ENCODE peak calls at places on chromosomes 11 and 22, in six cellular contexts. One of them, this sample, is unnamed.

GRCh38 chr11:76523786-76524436 is 79.1 kb downstream of the EMSY start:
- DNase-seq in Calu3: no peak
- DNase-seq in fibroblast of villous mesenchyme: no peak
- DNase-seq in hepatocyte: no peak
- DNase-seq in sigmoid colon: no peak
- DNase-seq in B cell: no peak
- DNase-seq in this sample: no peak

GRCh38 chr22:44845796-44846720 is 93.7 kb downstream of the ARHGAP8 start:
- DNase-seq in sigmoid colon: no peak
- DNase-seq in fibroblast of villous mesenchyme: no peak
- DNase-seq in Calu3: no peak
- DNase-seq in B cell: no peak
- DNase-seq in hepatocyte: no peak
- DNase-seq in this sample: no peak

GRCh38 chr11:83816572-83817187 is 530.5 kb upstream of the CCDC90B start:
- DNase-seq in fibroblast of villous mesenchyme: peak
- DNase-seq in sigmoid colon: no peak
- DNase-seq in hepatocyte: peak
- DNase-seq in Calu3: no peak
- DNase-seq in B cell: no peak
- DNase-seq in this sample: peak

GRCh38 chr11:118100691-118101232 is 14.0 kb upstream of the SMIM35 start:
- DNase-seq in B cell: no peak
- DNase-seq in Calu3: no peak
- DNase-seq in fibroblast of villous mesenchyme: no peak
- DNase-seq in sigmoid colon: no peak
- DNase-seq in hepatocyte: no peak
- DNase-seq in this sample: no peak

GRCh38 chr11:107743161-107743560 is 31.3 kb upstream of the SLN start:
- DNase-seq in Calu3: no peak
- DNase-seq in fibroblast of villous mesenchyme: no peak
- DNase-seq in B cell: no peak
- DNase-seq in hepatocyte: no peak
- DNase-seq in sigmoid colon: no peak
- DNase-seq in this sample: no peak

GRCh38 chr11:94895971-94896370 is 77.4 kb downstream of the CWC15 start:
- DNase-seq in sigmoid colon: no peak
- DNase-seq in Calu3: no peak
- DNase-seq in B cell: no peak
- DNase-seq in fibroblast of villous mesenchyme: peak
- DNase-seq in hepatocyte: no peak
- DNase-seq in this sample: no peak

GRCh38 chr11:48111941-48112340 is 104.7 kb upstream of the OR4B1 start:
- DNase-seq in B cell: no peak
- DNase-seq in fibroblast of villous mesenchyme: no peak
- DNase-seq in hepatocyte: no peak
- DNase-seq in Calu3: no peak
- DNase-seq in sigmoid colon: no peak
- DNase-seq in this sample: no peak

GRCh38 chr11:68528630-68529029 is 68.1 kb downstream of the PPP6R3 start:
- DNase-seq in Calu3: no peak
- DNase-seq in B cell: no peak
- DNase-seq in hepatocyte: peak
- DNase-seq in sigmoid colon: peak
- DNase-seq in fibroblast of villous mesenchyme: peak
- DNase-seq in this sample: no peak

GRCh38 chr11:10317281-10317755 is 12.4 kb downstream of the ADM start:
- DNase-seq in fibroblast of villous mesenchyme: no peak
- DNase-seq in Calu3: no peak
- DNase-seq in sigmoid colon: no peak
- DNase-seq in B cell: no peak
- DNase-seq in hepatocyte: no peak
- DNase-seq in this sample: peak

GRCh38 chr22:25081409-25081824 is 118.2 kb upstream of the CRYBB3 start:
- DNase-seq in hepatocyte: peak
- DNase-seq in fibroblast of villous mesenchyme: peak
- DNase-seq in B cell: no peak
- DNase-seq in Calu3: peak
- DNase-seq in sigmoid colon: no peak
- DNase-seq in this sample: peak

GRCh38 chr11:117966908-117967307 is 19.3 kb upstream of the IL10RA start:
- DNase-seq in fibroblast of villous mesenchyme: no peak
- DNase-seq in hepatocyte: no peak
- DNase-seq in Calu3: no peak
- DNase-seq in B cell: no peak
- DNase-seq in sigmoid colon: no peak
- DNase-seq in this sample: no peak

GRCh38 chr11:35654711-35655110 is 7.9 kb upstream of the TRIM44 start:
- DNase-seq in Calu3: no peak
- DNase-seq in sigmoid colon: no peak
- DNase-seq in hepatocyte: no peak
- DNase-seq in fibroblast of villous mesenchyme: no peak
- DNase-seq in B cell: no peak
- DNase-seq in this sample: no peak

GRCh38 chr22:25102722-25103121 is 96.9 kb upstream of the CRYBB3 start:
- DNase-seq in Calu3: no peak
- DNase-seq in B cell: no peak
- DNase-seq in sigmoid colon: no peak
- DNase-seq in hepatocyte: no peak
- DNase-seq in fibroblast of villous mesenchyme: no peak
- DNase-seq in this sample: no peak

GRCh38 chr11:100830295-100830694 is 143.2 kb downstream of the ARHGAP42 start:
- DNase-seq in sigmoid colon: no peak
- DNase-seq in B cell: no peak
- DNase-seq in Calu3: no peak
- DNase-seq in fibroblast of villous mesenchyme: peak
- DNase-seq in hepatocyte: peak
- DNase-seq in this sample: no peak

GRCh38 chr11:109423114-109423859 is 1.3 kb downstream of the C11orf87 start:
- DNase-seq in fibroblast of villous mesenchyme: no peak
- DNase-seq in B cell: no peak
- DNase-seq in sigmoid colon: no peak
- DNase-seq in Calu3: no peak
- DNase-seq in hepatocyte: peak
- DNase-seq in this sample: peak

GRCh38 chr22:32761251-32761903 is 40.1 kb upstream of the TIMP3 start:
- DNase-seq in Calu3: peak
- DNase-seq in fibroblast of villous mesenchyme: peak
- DNase-seq in sigmoid colon: no peak
- DNase-seq in B cell: no peak
- DNase-seq in hepatocyte: no peak
- DNase-seq in this sample: no peak

GRCh38 chr11:9073826-9074225 is 17.6 kb downstream of the SCUBE2 start:
- DNase-seq in Calu3: no peak
- DNase-seq in sigmoid colon: no peak
- DNase-seq in hepatocyte: no peak
- DNase-seq in B cell: no peak
- DNase-seq in fibroblast of villous mesenchyme: peak
- DNase-seq in this sample: no peak

GRCh38 chr22:33166206-33166605 is 108.0 kb upstream of the SYN3 start:
- DNase-seq in sigmoid colon: no peak
- DNase-seq in hepatocyte: no peak
- DNase-seq in fibroblast of villous mesenchyme: no peak
- DNase-seq in Calu3: no peak
- DNase-seq in B cell: no peak
- DNase-seq in this sample: no peak

GRCh38 chr11:111733009-111733408 is 33.2 kb downstream of the PPP2R1B start:
- DNase-seq in fibroblast of villous mesenchyme: peak
- DNase-seq in hepatocyte: peak
- DNase-seq in Calu3: no peak
- DNase-seq in sigmoid colon: peak
- DNase-seq in B cell: no peak
- DNase-seq in this sample: no peak

GRCh38 chr11:106152013-106152412 is 74.6 kb downstream of the AASDHPPT start:
- DNase-seq in sigmoid colon: no peak
- DNase-seq in fibroblast of villous mesenchyme: no peak
- DNase-seq in B cell: no peak
- DNase-seq in Calu3: peak
- DNase-seq in hepatocyte: no peak
- DNase-seq in this sample: no peak

GRCh38 chr11:12069053-12069676 is 41.2 kb upstream of the MICAL2 start:
- DNase-seq in sigmoid colon: peak
- DNase-seq in Calu3: no peak
- DNase-seq in fibroblast of villous mesenchyme: no peak
- DNase-seq in B cell: no peak
- DNase-seq in hepatocyte: no peak
- DNase-seq in this sample: no peak

GRCh38 chr11:107050126-107050525 is 31.9 kb upstream of the GUCY1A2 start:
- DNase-seq in fibroblast of villous mesenchyme: no peak
- DNase-seq in Calu3: no peak
- DNase-seq in hepatocyte: no peak
- DNase-seq in sigmoid colon: no peak
- DNase-seq in B cell: no peak
- DNase-seq in this sample: no peak

GRCh38 chr22:46914916-46915894 is 152.8 kb downstream of the TBC1D22A start:
- DNase-seq in sigmoid colon: no peak
- DNase-seq in B cell: no peak
- DNase-seq in Calu3: no peak
- DNase-seq in hepatocyte: no peak
- DNase-seq in fibroblast of villous mesenchyme: no peak
- DNase-seq in this sample: no peak

GRCh38 chr22:37491106-37491505 is 4.9 kb upstream of the MFNG start:
- DNase-seq in Calu3: no peak
- DNase-seq in B cell: no peak
- DNase-seq in fibroblast of villous mesenchyme: no peak
- DNase-seq in hepatocyte: no peak
- DNase-seq in sigmoid colon: no peak
- DNase-seq in this sample: no peak

GRCh38 chr22:37489994-37490393 is 3.8 kb upstream of the MFNG start:
- DNase-seq in Calu3: no peak
- DNase-seq in B cell: no peak
- DNase-seq in fibroblast of villous mesenchyme: no peak
- DNase-seq in hepatocyte: no peak
- DNase-seq in sigmoid colon: no peak
- DNase-seq in this sample: no peak

GRCh38 chr22:37493979-37494378 is 7.8 kb upstream of the MFNG start:
- DNase-seq in B cell: no peak
- DNase-seq in fibroblast of villous mesenchyme: no peak
- DNase-seq in Calu3: no peak
- DNase-seq in hepatocyte: no peak
- DNase-seq in sigmoid colon: no peak
- DNase-seq in this sample: no peak

GRCh38 chr22:37491559-37492427 is 5.6 kb upstream of the MFNG start:
- DNase-seq in B cell: no peak
- DNase-seq in Calu3: no peak
- DNase-seq in fibroblast of villous mesenchyme: no peak
- DNase-seq in hepatocyte: no peak
- DNase-seq in sigmoid colon: no peak
- DNase-seq in this sample: no peak

GRCh38 chr22:37492428-37493344 is 6.5 kb upstream of the MFNG start:
- DNase-seq in sigmoid colon: no peak
- DNase-seq in fibroblast of villous mesenchyme: peak
- DNase-seq in B cell: peak
- DNase-seq in Calu3: peak
- DNase-seq in hepatocyte: no peak
- DNase-seq in this sample: peak
- TF ChIP-seq CTCF in sigmoid colon: no peak
- TF ChIP-seq CTCF in fibroblast of villous mesenchyme: peak
- TF ChIP-seq CTCF in B cell: peak
- TF ChIP-seq CTCF in Calu3: peak
- TF ChIP-seq CTCF in hepatocyte: peak
- TF ChIP-seq CTCF in this sample: peak

GRCh38 chr22:22802346-22802970 is 85.2 kb upstream of the IGLL5 start:
- DNase-seq in fibroblast of villous mesenchyme: no peak
- DNase-seq in B cell: no peak
- DNase-seq in sigmoid colon: no peak
- DNase-seq in Calu3: no peak
- DNase-seq in hepatocyte: no peak
- DNase-seq in this sample: peak
- TF ChIP-seq CTCF in fibroblast of villous mesenchyme: peak
- TF ChIP-seq CTCF in B cell: peak
- TF ChIP-seq CTCF in sigmoid colon: no peak
- TF ChIP-seq CTCF in Calu3: peak
- TF ChIP-seq CTCF in hepatocyte: peak
- TF ChIP-seq CTCF in this sample: peak

GRCh38 chr22:38982008-38982927 is at the start of gene APOBEC3B:
- DNase-seq in Calu3: peak
- DNase-seq in hepatocyte: peak
- DNase-seq in sigmoid colon: peak
- DNase-seq in B cell: peak
- DNase-seq in fibroblast of villous mesenchyme: peak
- DNase-seq in this sample: peak

GRCh38 chr22:38981659-38982007 is 514 bp upstream of the APOBEC3B start:
- DNase-seq in fibroblast of villous mesenchyme: no peak
- DNase-seq in hepatocyte: peak
- DNase-seq in sigmoid colon: no peak
- DNase-seq in B cell: no peak
- DNase-seq in Calu3: no peak
- DNase-seq in this sample: no peak

GRCh38 chr22:38984224-38984623 is 2.1 kb downstream of the APOBEC3B start:
- DNase-seq in sigmoid colon: no peak
- DNase-seq in Calu3: no peak
- DNase-seq in fibroblast of villous mesenchyme: no peak
- DNase-seq in B cell: no peak
- DNase-seq in hepatocyte: no peak
- DNase-seq in this sample: no peak

GRCh38 chr22:38986629-38987028 is 4.5 kb downstream of the APOBEC3B start:
- DNase-seq in hepatocyte: no peak
- DNase-seq in B cell: no peak
- DNase-seq in Calu3: no peak
- DNase-seq in sigmoid colon: no peak
- DNase-seq in fibroblast of villous mesenchyme: no peak
- DNase-seq in this sample: no peak

GRCh38 chr22:38981005-38981658 is 1.0 kb upstream of the APOBEC3B start:
- DNase-seq in B cell: no peak
- DNase-seq in fibroblast of villous mesenchyme: no peak
- DNase-seq in sigmoid colon: no peak
- DNase-seq in hepatocyte: peak
- DNase-seq in Calu3: peak
- DNase-seq in this sample: no peak
- TF ChIP-seq CTCF in B cell: peak
- TF ChIP-seq CTCF in fibroblast of villous mesenchyme: no peak
- TF ChIP-seq CTCF in sigmoid colon: peak
- TF ChIP-seq CTCF in hepatocyte: peak
- TF ChIP-seq CTCF in Calu3: peak
- TF ChIP-seq CTCF in this sample: peak

GRCh38 chr11:61901353-61901858 is 10.1 kb upstream of the FADS3 start:
- DNase-seq in fibroblast of villous mesenchyme: no peak
- DNase-seq in sigmoid colon: no peak
- DNase-seq in hepatocyte: no peak
- DNase-seq in B cell: no peak
- DNase-seq in Calu3: no peak
- DNase-seq in this sample: no peak
- TF ChIP-seq CTCF in fibroblast of villous mesenchyme: no peak
- TF ChIP-seq CTCF in sigmoid colon: no peak
- TF ChIP-seq CTCF in hepatocyte: no peak
- TF ChIP-seq CTCF in B cell: no peak
- TF ChIP-seq CTCF in Calu3: no peak
- TF ChIP-seq CTCF in this sample: no peak

GRCh38 chr22:39713799-39714290 is 143.3 kb downstream of the CACNA1I start:
- DNase-seq in fibroblast of villous mesenchyme: no peak
- DNase-seq in Calu3: no peak
- DNase-seq in B cell: no peak
- DNase-seq in hepatocyte: no peak
- DNase-seq in sigmoid colon: no peak
- DNase-seq in this sample: no peak
- TF ChIP-seq CTCF in fibroblast of villous mesenchyme: no peak
- TF ChIP-seq CTCF in Calu3: no peak
- TF ChIP-seq CTCF in B cell: no peak
- TF ChIP-seq CTCF in hepatocyte: no peak
- TF ChIP-seq CTCF in sigmoid colon: no peak
- TF ChIP-seq CTCF in this sample: no peak